ENCODE peak calls at places on chromosomes 5 and 9, in six cellular contexts. C, O, Y, M, S and H are unnamed samples.

GRCh38 chr5:10761842-10762165 is 770 bp upstream of the DAP start:
- DNase-seq in O (no peak), S (no peak), C (no peak), M (no peak), Y (no peak), H (peak)

GRCh38 chr5:179998485-179998884 is 73.1 kb downstream of the RNF130 start:
- DNase-seq in C (no peak), M (no peak), O (no peak), S (no peak), Y (no peak), H (no peak)

GRCh38 chr5:148786456-148786855 is 40.0 kb upstream of the ADRB2 start:
- DNase-seq in S (no peak), Y (no peak), C (no peak), M (no peak), O (no peak), H (no peak)

GRCh38 chr5:162037431-162037830 is 30.1 kb upstream of the GABRG2 start:
- DNase-seq in Y (no peak), C (no peak), O (no peak), S (no peak), M (no peak), H (no peak)

GRCh38 chr5:168528521-168529360 is at the start of gene FBLL1:
- DNase-seq in C (peak), Y (no peak), M (no peak), S (no peak), O (no peak), H (no peak)

GRCh38 chr5:180027449-180028089 is 44.0 kb downstream of the RNF130 start:
- DNase-seq in M (no peak), O (no peak), S (no peak), Y (no peak), C (no peak), H (no peak)

GRCh38 chr9:121596515-121596914 is 54.9 kb upstream of the DAB2IP start:
- DNase-seq in M (no peak), S (no peak), Y (no peak), O (no peak), C (no peak), H (no peak)

GRCh38 chr9:14311940-14312572 is 1.9 kb downstream of the NFIB start:
- DNase-seq in O (no peak), M (no peak), C (no peak), S (no peak), Y (no peak), H (no peak)

GRCh38 chr5:174533127-174533453 is 191.3 kb upstream of the MSX2 start:
- DNase-seq in O (no peak), S (no peak), C (no peak), M (no peak), Y (no peak), H (no peak)

GRCh38 chr5:5781335-5781734 is 358.9 kb downstream of the ICE1 start:
- DNase-seq in O (no peak), M (no peak), S (no peak), Y (no peak), C (no peak), H (no peak)

GRCh38 chr9:133103183-133103986 is 17.7 kb downstream of the RALGDS start:
- DNase-seq in S (no peak), C (peak), Y (peak), O (peak), M (no peak), H (no peak)

GRCh38 chr9:134065720-134066419 is 2.0 kb downstream of the BRD3 start:
- DNase-seq in S (peak), M (peak), Y (peak), O (peak), C (no peak), H (peak)

GRCh38 chr5:55634866-55635265 is 77.3 kb downstream of the SLC38A9 start:
- DNase-seq in O (no peak), C (no peak), M (no peak), Y (no peak), S (no peak), H (no peak)

GRCh38 chr9:132997591-132997990 is 19.1 kb downstream of the GFI1B start:
- DNase-seq in O (no peak), C (no peak), Y (no peak), M (no peak), S (no peak), H (no peak)